ENCODE peak calls at places on chromosomes 5 and 9, in ten cellular contexts. L is left lung, Q is colonic mucosa, G is left ventricle myocardium inferior, K is suprapubic skin, A is mesenchymal stem cell, P is cardiac muscle cell, I is SJCRH30, W is Panc1, F is spleen. X is an unnamed sample.

GRCh38 chr5:39156082-39156481 is 63.3 kb downstream of the FYB1 start:
- DNase-seq in P (no peak), F (no peak), K (no peak), Q (no peak), I (no peak), W (no peak), L (no peak), G (no peak), A (no peak), X (no peak)

GRCh38 chr5:159660401-159660800 is 255.9 kb upstream of the ADRA1B start:
- DNase-seq in L (no peak), I (no peak), Q (no peak), K (no peak), P (no peak), A (no peak), W (no peak), F (no peak), G (no peak), X (no peak)

GRCh38 chr5:14483504-14484157 is 98.0 kb upstream of the OTULINL start:
- DNase-seq in W (no peak), F (no peak), G (no peak), L (no peak), K (no peak), Q (peak; percentile 79), I (no peak), A (no peak), P (no peak), X (no peak)

GRCh38 chr9:87324613-87325194 is 173.0 kb upstream of the DAPK1 start:
- DNase-seq in K (no peak), A (peak; percentile 68), L (no peak), F (no peak), Q (no peak), I (peak; percentile 91), G (no peak), P (peak; percentile 65), W (peak; percentile 20), X (no peak)

GRCh38 chr5:128736567-128736966 is 198.5 kb upstream of the FBN2 start:
- DNase-seq in L (no peak), G (peak; percentile 18), W (no peak), I (peak; percentile 5), Q (peak; percentile 33), K (no peak), A (no peak), F (no peak), P (no peak), X (no peak)

GRCh38 chr5:86175224-86175623 is 442.5 kb upstream of the COX7C start:
- DNase-seq in A (peak; percentile 38), W (no peak), P (no peak), L (no peak), Q (no peak), I (no peak), K (no peak), G (no peak), F (no peak), X (no peak)

GRCh38 chr5:155711882-155712281 is 615.1 kb upstream of the SGCD start:
- DNase-seq in L (no peak), F (no peak), W (no peak), G (no peak), K (no peak), P (no peak), A (no peak), I (no peak), Q (no peak), X (no peak)

GRCh38 chr5:88172847-88173758 is 95.5 kb downstream of the TMEM161B start:
- DNase-seq in L (no peak), W (no peak), A (no peak), P (no peak), F (no peak), G (no peak), Q (peak; percentile 32), I (peak; percentile 68), K (no peak), X (no peak)

GRCh38 chr9:110048976-110049698 is 158.8 kb downstream of the C9orf152 start:
- DNase-seq in W (no peak), P (no peak), G (no peak), K (peak; percentile 70), L (peak; percentile 83), I (no peak), F (peak; percentile 83), Q (peak; percentile 30), A (peak; percentile 57), X (no peak)

GRCh38 chr5:146296245-146296644 is 42.4 kb upstream of the POU4F3 start:
- DNase-seq in Q (no peak), W (no peak), L (no peak), P (no peak), F (no peak), K (no peak), A (no peak), G (no peak), I (no peak), X (no peak)

GRCh38 chr5:148687427-148687826 is 33.1 kb upstream of the HTR4 start:
- DNase-seq in Q (peak; percentile 41), L (no peak), F (no peak), A (peak; percentile 9), G (no peak), K (no peak), P (peak; percentile 43), W (peak; percentile 13), I (peak; percentile 36), X (no peak)

GRCh38 chr5:54610197-54610898 is 92.8 kb downstream of the SNX18 start:
- DNase-seq in A (peak; percentile 53), W (no peak), G (no peak), I (no peak), L (no peak), F (peak; percentile 79), P (no peak), Q (no peak), K (no peak), X (no peak)

GRCh38 chr5:154542000-154542399 is 64.0 kb upstream of the HAND1 start:
- DNase-seq in W (no peak), P (no peak), I (no peak), L (no peak), G (no peak), F (no peak), Q (no peak), K (no peak), A (no peak), X (no peak)

GRCh38 chr5:179079165-179079987 is 19.2 kb downstream of the ZNF354C start:
- DNase-seq in Q (no peak), I (peak; percentile 9), F (no peak), G (no peak), L (no peak), K (no peak), P (no peak), W (no peak), A (peak; percentile 5), X (no peak)

GRCh38 chr5:179080724-179081123 is 20.6 kb downstream of the ZNF354C start:
- DNase-seq in A (no peak), G (no peak), W (no peak), L (no peak), Q (no peak), P (no peak), F (no peak), K (no peak), I (no peak), X (no peak)
- H3K9me3 ChIP-seq in A (peaks cover 100% of the 10 kb centered on the region), G (peaks cover 100% of the 10 kb centered on the region), W (peaks cover 79% of the 10 kb centered on the region), L (peaks cover 19% of the 10 kb centered on the region), Q (peaks cover 12% of the 10 kb centered on the region), P (no peaks in the 10 kb centered on the region), F (peaks cover 77% of the 10 kb centered on the region), K (peaks cover 77% of the 10 kb centered on the region), I (peaks cover 45% of the 10 kb centered on the region), X (peaks cover 40% of the 10 kb centered on the region)

DNA sequence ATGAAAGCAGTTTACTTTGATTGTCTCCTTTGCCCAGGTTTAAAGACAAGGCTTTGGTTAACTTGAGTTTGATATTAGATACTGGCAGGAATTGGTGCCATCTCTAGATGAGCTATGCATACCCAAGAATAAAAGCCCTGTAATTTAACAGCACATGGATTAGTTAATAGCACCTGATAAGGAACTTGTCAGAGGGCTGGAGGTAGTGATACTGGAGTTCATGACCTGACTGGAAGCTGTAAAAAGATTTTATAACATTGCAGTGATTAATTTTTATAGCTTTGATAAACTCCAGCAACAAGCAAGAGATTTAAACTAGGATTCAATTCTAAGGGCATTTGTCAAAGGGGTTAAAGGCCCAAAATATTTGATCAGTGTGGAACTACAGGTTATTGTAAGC is 34.9 kb upstream of the SYK start:
- DNase-seq in G (no peak), A (no peak), I (no peak), P (no peak), L (no peak), W (no peak), Q (no peak), F (no peak), K (no peak), X (no peak)
- H3K9me3 ChIP-seq in G (peaks cover 20% of the 10 kb centered on the region), A (peaks cover 38% of the 10 kb centered on the region), I (no peaks in the 10 kb centered on the region), P (no peaks in the 10 kb centered on the region), L (no peaks in the 10 kb centered on the region), W (peaks cover 10% of the 10 kb centered on the region), Q (no peaks in the 10 kb centered on the region), F (no peaks in the 10 kb centered on the region), K (no peaks in the 10 kb centered on the region), X (no peaks in the 10 kb centered on the region)

DNA sequence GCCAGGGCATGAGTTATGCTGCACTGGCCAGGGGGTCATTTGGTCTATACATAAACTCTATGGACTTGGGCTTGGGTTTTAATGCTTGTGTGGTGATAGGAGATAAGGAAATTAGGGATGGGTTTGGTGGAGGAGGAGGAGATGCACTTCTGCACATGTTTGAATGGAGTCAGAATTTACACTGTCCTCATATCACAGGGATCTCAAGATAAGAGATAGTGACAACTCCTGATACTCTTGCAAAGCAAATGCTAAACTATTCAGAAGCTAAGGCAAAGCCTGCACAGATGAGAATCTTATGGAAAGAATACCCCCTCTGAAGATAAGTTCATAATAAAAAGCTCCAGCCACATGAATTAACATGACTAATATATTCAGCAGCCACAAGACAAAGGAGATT is 90.2 kb downstream of the XRCC4 start:
- DNase-seq in Q (no peak), G (no peak), F (no peak), K (no peak), A (no peak), P (no peak), L (no peak), I (no peak), W (no peak), X (no peak)
- H3K9me3 ChIP-seq in Q (no peaks in the 10 kb centered on the region), G (no peaks in the 10 kb centered on the region), F (no peaks in the 10 kb centered on the region), K (no peaks in the 10 kb centered on the region), A (no peaks in the 10 kb centered on the region), P (no peaks in the 10 kb centered on the region), L (no peaks in the 10 kb centered on the region), I (no peaks in the 10 kb centered on the region), W (no peaks in the 10 kb centered on the region), X (no peaks in the 10 kb centered on the region)

GRCh38 chr5:3389471-3390026 is 206.1 kb upstream of the IRX1 start:
- DNase-seq in P (no peak), F (no peak), K (no peak), A (no peak), Q (no peak), I (no peak), W (no peak), G (no peak), L (no peak), X (no peak)

GRCh38 chr5:3382782-3383181 is 212.8 kb upstream of the IRX1 start:
- DNase-seq in P (no peak), I (no peak), G (no peak), A (no peak), K (no peak), W (no peak), F (no peak), L (no peak), Q (no peak), X (no peak)

GRCh38 chr5:3384531-3384930 is 211.1 kb upstream of the IRX1 start:
- DNase-seq in G (no peak), F (no peak), A (no peak), L (no peak), W (no peak), Q (no peak), I (no peak), K (no peak), P (no peak), X (no peak)

GRCh38 chr5:3386676-3387075 is 209.0 kb upstream of the IRX1 start:
- DNase-seq in I (no peak), W (no peak), G (no peak), K (no peak), P (no peak), L (no peak), Q (no peak), A (no peak), F (no peak), X (no peak)

GRCh38 chr5:3385874-3386536 is 209.6 kb upstream of the IRX1 start:
- DNase-seq in A (no peak), L (no peak), G (no peak), W (no peak), Q (no peak), F (no peak), P (no peak), K (no peak), I (no peak), X (no peak)
- H3K9me3 ChIP-seq in A (peaks cover 2% of the 10 kb centered on the region), L (no peaks in the 10 kb centered on the region), G (no peaks in the 10 kb centered on the region), W (no peaks in the 10 kb centered on the region), Q (no peaks in the 10 kb centered on the region), F (no peaks in the 10 kb centered on the region), P (no peaks in the 10 kb centered on the region), K (no peaks in the 10 kb centered on the region), I (no peaks in the 10 kb centered on the region), X (no peaks in the 10 kb centered on the region)